ENCODE peak calls at places on chromosomes 11 and 22, in five cellular contexts. One of them, this sample, is unnamed.
A peak's percentile ranks its signal among the peaks of the same experiment; 100 is the strongest.

GRCh38 chr11:104531075-104531474 is 367.1 kb upstream of the PDGFD start:
- DNase-seq in ovary: no peak
- DNase-seq in esophagus squamous epithelium: no peak
- DNase-seq in stomach: no peak
- DNase-seq in suprapubic skin: no peak
- DNase-seq in this sample: no peak

GRCh38 chr11:56841210-56841810 is 92.8 kb upstream of the OR9G4 start:
- DNase-seq in ovary: no peak
- DNase-seq in esophagus squamous epithelium: no peak
- DNase-seq in stomach: peak; percentile 58
- DNase-seq in suprapubic skin: no peak
- DNase-seq in this sample: no peak

GRCh38 chr22:27802389-27803079 is 978 bp upstream of the MN1 start:
- DNase-seq in ovary: no peak
- DNase-seq in esophagus squamous epithelium: no peak
- DNase-seq in stomach: no peak
- DNase-seq in suprapubic skin: no peak
- DNase-seq in this sample: no peak

GRCh38 chr11:32421992-32422391 is 13.3 kb downstream of the WT1 start:
- DNase-seq in ovary: no peak
- DNase-seq in esophagus squamous epithelium: no peak
- DNase-seq in stomach: no peak
- DNase-seq in suprapubic skin: no peak
- DNase-seq in this sample: no peak

GRCh38 chr11:66429983-66430602 is 8.6 kb downstream of the MRPL11 start:
- DNase-seq in ovary: peak; percentile 46
- DNase-seq in esophagus squamous epithelium: no peak
- DNase-seq in stomach: peak; percentile 80
- DNase-seq in suprapubic skin: no peak
- DNase-seq in this sample: peak; percentile 75

GRCh38 chr11:68978931-68979591 is 1.7 kb downstream of the MRGPRD start:
- DNase-seq in ovary: peak; percentile 5
- DNase-seq in esophagus squamous epithelium: no peak
- DNase-seq in stomach: no peak
- DNase-seq in suprapubic skin: peak; percentile 63
- DNase-seq in this sample: no peak

GRCh38 chr22:20118572-20119020 is 1.6 kb upstream of the TRMT2A start:
- DNase-seq in ovary: no peak
- DNase-seq in esophagus squamous epithelium: no peak
- DNase-seq in stomach: no peak
- DNase-seq in suprapubic skin: no peak
- DNase-seq in this sample: no peak

GRCh38 chr11:59283311-59283710 is 70.6 kb upstream of the MPEG1 start:
- DNase-seq in ovary: no peak
- DNase-seq in esophagus squamous epithelium: no peak
- DNase-seq in stomach: no peak
- DNase-seq in suprapubic skin: no peak
- DNase-seq in this sample: no peak

GRCh38 chr22:28341001-28341400 is 338.6 kb downstream of the TTC28 start:
- DNase-seq in ovary: no peak
- DNase-seq in esophagus squamous epithelium: no peak
- DNase-seq in stomach: no peak
- DNase-seq in suprapubic skin: no peak
- DNase-seq in this sample: no peak

GRCh38 chr22:27698830-27699229 is 102.7 kb downstream of the MN1 start:
- DNase-seq in ovary: no peak
- DNase-seq in esophagus squamous epithelium: no peak
- DNase-seq in stomach: no peak
- DNase-seq in suprapubic skin: no peak
- DNase-seq in this sample: no peak

GRCh38 chr11:130631119-130631518 is 182.7 kb downstream of the ADAMTS15 start:
- DNase-seq in ovary: no peak
- DNase-seq in esophagus squamous epithelium: no peak
- DNase-seq in stomach: no peak
- DNase-seq in suprapubic skin: no peak
- DNase-seq in this sample: no peak

GRCh38 chr11:75326439-75326810 is 25.0 kb downstream of the ARRB1 start:
- DNase-seq in ovary: no peak
- DNase-seq in esophagus squamous epithelium: no peak
- DNase-seq in stomach: no peak
- DNase-seq in suprapubic skin: no peak
- DNase-seq in this sample: no peak

GRCh38 chr11:62400760-62401159 is 18.1 kb upstream of the SCGB1A1 start:
- DNase-seq in ovary: peak; percentile 90
- DNase-seq in esophagus squamous epithelium: no peak
- DNase-seq in stomach: peak; percentile 54
- DNase-seq in suprapubic skin: peak; percentile 91
- DNase-seq in this sample: peak; percentile 65

GRCh38 chr22:23020659-23021293 is 49.5 kb upstream of the GNAZ start:
- DNase-seq in ovary: no peak
- DNase-seq in esophagus squamous epithelium: no peak
- DNase-seq in stomach: no peak
- DNase-seq in suprapubic skin: no peak
- DNase-seq in this sample: no peak

GRCh38 chr11:86182976-86183584 is 61.5 kb upstream of the EED start:
- DNase-seq in ovary: no peak
- DNase-seq in esophagus squamous epithelium: no peak
- DNase-seq in stomach: peak; percentile 74
- DNase-seq in suprapubic skin: no peak
- DNase-seq in this sample: peak; percentile 89

GRCh38 chr11:37861671-37862070 is 1263.6 kb upstream of the RAG2 start:
- DNase-seq in ovary: no peak
- DNase-seq in esophagus squamous epithelium: no peak
- DNase-seq in stomach: no peak
- DNase-seq in suprapubic skin: no peak
- DNase-seq in this sample: no peak

GRCh38 chr22:48691431-48691851 is 1136.2 kb downstream of the BRD1 start:
- DNase-seq in ovary: no peak
- DNase-seq in esophagus squamous epithelium: no peak
- DNase-seq in stomach: no peak
- DNase-seq in suprapubic skin: no peak
- DNase-seq in this sample: no peak

GRCh38 chr11:7019500-7020182 is 505 bp downstream of the ZNF214 start:
- DNase-seq in ovary: peak; percentile 28
- DNase-seq in esophagus squamous epithelium: no peak
- DNase-seq in stomach: no peak
- DNase-seq in suprapubic skin: peak; percentile 65
- DNase-seq in this sample: no peak

GRCh38 chr11:119262668-119263351 is 54.1 kb downstream of the MCAM start:
- DNase-seq in ovary: no peak
- DNase-seq in esophagus squamous epithelium: no peak
- DNase-seq in stomach: no peak
- DNase-seq in suprapubic skin: no peak
- DNase-seq in this sample: no peak

GRCh38 chr22:23744485-23744884 is 6.4 kb downstream of the ZNF70 start:
- DNase-seq in ovary: no peak
- DNase-seq in esophagus squamous epithelium: no peak
- DNase-seq in stomach: no peak
- DNase-seq in suprapubic skin: no peak
- DNase-seq in this sample: no peak

GRCh38 chr22:20552450-20552894 is 45.1 kb downstream of the MED15 start:
- DNase-seq in ovary: peak; percentile 62
- DNase-seq in esophagus squamous epithelium: no peak
- DNase-seq in stomach: peak; percentile 52
- DNase-seq in suprapubic skin: peak; percentile 86
- DNase-seq in this sample: peak; percentile 72

GRCh38 chr11:46560300-46561025 is 33.4 kb downstream of the AMBRA1 start:
- DNase-seq in ovary: no peak
- DNase-seq in esophagus squamous epithelium: no peak
- DNase-seq in stomach: no peak
- DNase-seq in suprapubic skin: no peak
- DNase-seq in this sample: no peak

GRCh38 chr11:129237880-129238638 is 45.9 kb upstream of the ARHGAP32 start:
- DNase-seq in ovary: no peak
- DNase-seq in esophagus squamous epithelium: no peak
- DNase-seq in stomach: no peak
- DNase-seq in suprapubic skin: no peak
- DNase-seq in this sample: no peak

GRCh38 chr11:88367310-88367709 is 29.8 kb upstream of the CTSC start:
- DNase-seq in ovary: no peak
- DNase-seq in esophagus squamous epithelium: no peak
- DNase-seq in stomach: no peak
- DNase-seq in suprapubic skin: no peak
- DNase-seq in this sample: no peak

GRCh38 chr22:27999876-28000275 is 80.8 kb upstream of the PITPNB start:
- DNase-seq in ovary: no peak
- DNase-seq in esophagus squamous epithelium: no peak
- DNase-seq in stomach: no peak
- DNase-seq in suprapubic skin: no peak
- DNase-seq in this sample: no peak

GRCh38 chr11:95338430-95338991 is 107.5 kb upstream of the SESN3 start:
- DNase-seq in ovary: peak; percentile 93
- DNase-seq in esophagus squamous epithelium: no peak
- DNase-seq in stomach: no peak
- DNase-seq in suprapubic skin: peak; percentile 74
- DNase-seq in this sample: no peak

GRCh38 chr11:85582111-85582510 is 45.0 kb downstream of the DLG2 start:
- DNase-seq in ovary: no peak
- DNase-seq in esophagus squamous epithelium: no peak
- DNase-seq in stomach: no peak
- DNase-seq in suprapubic skin: no peak
- DNase-seq in this sample: no peak

GRCh38 chr22:50626856-50627451 is 998 bp downstream of the ARSA start:
- DNase-seq in ovary: no peak
- DNase-seq in esophagus squamous epithelium: no peak
- DNase-seq in stomach: peak; percentile 28
- DNase-seq in suprapubic skin: peak; percentile 71
- DNase-seq in this sample: peak; percentile 50

GRCh38 chr22:50627452-50627913 is 469 bp downstream of the ARSA start:
- DNase-seq in ovary: no peak
- DNase-seq in esophagus squamous epithelium: no peak
- DNase-seq in stomach: peak; percentile 28
- DNase-seq in suprapubic skin: no peak
- DNase-seq in this sample: no peak

GRCh38 chr22:50630376-50630775 is 2.4 kb upstream of the ARSA start:
- DNase-seq in ovary: no peak
- DNase-seq in esophagus squamous epithelium: no peak
- DNase-seq in stomach: peak; percentile 14
- DNase-seq in suprapubic skin: no peak
- DNase-seq in this sample: no peak

GRCh38 chr22:50627914-50628542 is at the start of gene ARSA:
- DNase-seq in ovary: peak; percentile 80
- DNase-seq in esophagus squamous epithelium: no peak
- DNase-seq in stomach: peak; percentile 82
- DNase-seq in suprapubic skin: peak; percentile 88
- DNase-seq in this sample: peak; percentile 92

GRCh38 chr22:50628543-50629134 is 687 bp upstream of the ARSA start:
- DNase-seq in ovary: no peak
- DNase-seq in esophagus squamous epithelium: no peak
- DNase-seq in stomach: peak; percentile 21
- DNase-seq in suprapubic skin: peak; percentile 58
- DNase-seq in this sample: no peak
- TF ChIP-seq POLR2A in ovary: no peak
- TF ChIP-seq POLR2A in esophagus squamous epithelium: no peak
- TF ChIP-seq POLR2A in stomach: no peak
- TF ChIP-seq POLR2A in suprapubic skin: no peak
- TF ChIP-seq POLR2A in this sample: no peak

GRCh38 chr22:46825145-46825544 is 62.7 kb downstream of the TBC1D22A start:
- DNase-seq in ovary: no peak
- DNase-seq in esophagus squamous epithelium: no peak
- DNase-seq in stomach: no peak
- DNase-seq in suprapubic skin: no peak
- DNase-seq in this sample: no peak

GRCh38 chr22:46827781-46828180 is 65.3 kb downstream of the TBC1D22A start:
- DNase-seq in ovary: no peak
- DNase-seq in esophagus squamous epithelium: no peak
- DNase-seq in stomach: no peak
- DNase-seq in suprapubic skin: no peak
- DNase-seq in this sample: no peak

GRCh38 chr22:46826438-46826837 is 64.0 kb downstream of the TBC1D22A start:
- DNase-seq in ovary: no peak
- DNase-seq in esophagus squamous epithelium: no peak
- DNase-seq in stomach: no peak
- DNase-seq in suprapubic skin: no peak
- DNase-seq in this sample: no peak

GRCh38 chr22:46828323-46829139 is 66.1 kb downstream of the TBC1D22A start:
- DNase-seq in ovary: no peak
- DNase-seq in esophagus squamous epithelium: no peak
- DNase-seq in stomach: no peak
- DNase-seq in suprapubic skin: no peak
- DNase-seq in this sample: no peak

GRCh38 chr22:46827072-46827780 is 64.8 kb downstream of the TBC1D22A start:
- DNase-seq in ovary: no peak
- DNase-seq in esophagus squamous epithelium: no peak
- DNase-seq in stomach: no peak
- DNase-seq in suprapubic skin: no peak
- DNase-seq in this sample: no peak
- TF ChIP-seq CTCF in ovary: no peak
- TF ChIP-seq CTCF in esophagus squamous epithelium: no peak
- TF ChIP-seq CTCF in stomach: no peak
- TF ChIP-seq CTCF in suprapubic skin: no peak
- TF ChIP-seq CTCF in this sample: no peak

GRCh38 chr22:42270178-42270511 is 308 bp downstream of the TCF20 start:
- DNase-seq in ovary: no peak
- DNase-seq in esophagus squamous epithelium: no peak
- DNase-seq in stomach: no peak
- DNase-seq in suprapubic skin: no peak
- DNase-seq in this sample: peak; percentile 27
- H3K27ac ChIP-seq in ovary: peak overlapping the region; percentile 76
- H3K27ac ChIP-seq in esophagus squamous epithelium: peak overlapping the region; percentile 98
- H3K27ac ChIP-seq in stomach: peak overlapping the region; percentile 91
- H3K27ac ChIP-seq in suprapubic skin: peak overlapping the region; percentile 92
- H3K27ac ChIP-seq in this sample: peak overlapping the region; percentile 84

GRCh38 chr11:65429724-65430405 is 7.3 kb downstream of the NEAT1 start:
- DNase-seq in ovary: peak; percentile 67
- DNase-seq in esophagus squamous epithelium: no peak
- DNase-seq in stomach: peak; percentile 80
- DNase-seq in suprapubic skin: peak; percentile 88
- DNase-seq in this sample: peak; percentile 76

GRCh38 chr11:65429069-65429681 is 6.6 kb downstream of the NEAT1 start:
- DNase-seq in ovary: no peak
- DNase-seq in esophagus squamous epithelium: no peak
- DNase-seq in stomach: peak; percentile 43
- DNase-seq in suprapubic skin: peak; percentile 56
- DNase-seq in this sample: peak; percentile 23

GRCh38 chr11:65427691-65428577 is 5.3 kb downstream of the NEAT1 start:
- DNase-seq in ovary: no peak
- DNase-seq in esophagus squamous epithelium: no peak
- DNase-seq in stomach: peak; percentile 64
- DNase-seq in suprapubic skin: peak; percentile 71
- DNase-seq in this sample: peak; percentile 47

GRCh38 chr11:65426839-65427690 is 4.5 kb downstream of the NEAT1 start:
- DNase-seq in ovary: peak; percentile 54
- DNase-seq in esophagus squamous epithelium: no peak
- DNase-seq in stomach: peak; percentile 75
- DNase-seq in suprapubic skin: peak; percentile 71
- DNase-seq in this sample: peak; percentile 66

DNA sequence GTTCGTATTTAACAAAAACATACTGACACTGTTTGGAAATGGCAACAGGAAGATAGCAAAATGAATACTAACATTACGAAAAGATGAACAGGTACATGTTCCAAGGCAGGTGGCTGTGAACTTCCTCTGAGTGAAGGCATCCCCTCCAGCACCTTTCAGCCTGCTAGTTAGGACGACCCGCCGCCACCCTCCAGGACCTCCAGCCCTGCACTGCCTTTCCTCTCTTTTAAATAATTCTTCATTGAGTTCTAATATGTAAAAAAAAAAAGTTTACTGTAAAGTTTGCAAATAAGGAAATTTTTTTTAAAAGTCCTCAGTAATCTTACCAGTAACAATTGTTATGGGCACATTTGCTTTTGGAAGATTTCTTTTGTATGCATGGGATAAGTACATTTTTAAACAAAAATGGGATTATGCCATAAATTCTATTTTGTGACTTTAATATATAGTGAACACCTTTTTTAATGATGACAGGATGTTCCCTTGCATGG is 6.0 kb downstream of the NEAT1 start:
- DNase-seq in ovary: no peak
- DNase-seq in esophagus squamous epithelium: no peak
- DNase-seq in stomach: peak; percentile 65
- DNase-seq in suprapubic skin: peak; percentile 67
- DNase-seq in this sample: peak; percentile 62
- TF ChIP-seq POLR2A in ovary: no peak
- TF ChIP-seq POLR2A in esophagus squamous epithelium: no peak
- TF ChIP-seq POLR2A in stomach: no peak
- TF ChIP-seq POLR2A in suprapubic skin: peak; percentile 32
- TF ChIP-seq POLR2A in this sample: peak; percentile 56

This sample was measured in Peyer's patch.